ENCODE peak calls at places on chromosomes 5 and 9, in five cellular contexts. W, E, A, K and B are unnamed samples.
A peak's percentile ranks its signal among the peaks of the same experiment; 100 is the strongest.

GRCh38 chr5:120017523-120017922 is 388.2 kb downstream of the FAM170A start:
- DNase-seq in W (no peak), E (no peak), A (no peak), K (peak; percentile 50), B (no peak)

GRCh38 chr5:34609951-34610431 is 46.1 kb upstream of the RAI14 start:
- DNase-seq in W (no peak), E (peak; percentile 17), A (no peak), K (peak; percentile 31), B (no peak)

GRCh38 chr9:16815042-16815441 is 55.4 kb downstream of the BNC2 start:
- DNase-seq in W (no peak), E (no peak), A (no peak), K (no peak), B (no peak)

GRCh38 chr5:97714426-97714825 is 531.4 kb upstream of the RIOK2 start:
- DNase-seq in W (no peak), E (no peak), A (no peak), K (no peak), B (no peak)

GRCh38 chr5:99060306-99061261 is 131.8 kb upstream of the CHD1 start:
- DNase-seq in W (peak; percentile 61), E (peak; percentile 74), A (peak; percentile 15), K (peak; percentile 70), B (peak; percentile 95)

GRCh38 chr9:123925161-123925560 is 4.8 kb downstream of the DENND1A start:
- DNase-seq in W (peak; percentile 56), E (no peak), A (no peak), K (no peak), B (no peak)

GRCh38 chr9:110744753-110745522 is 76.3 kb downstream of the MUSK start:
- DNase-seq in W (no peak), E (no peak), A (no peak), K (peak; percentile 91), B (no peak)

GRCh38 chr5:108747111-108748009 is at the start of gene FER:
- DNase-seq in W (no peak), E (no peak), A (no peak), K (peak; percentile 73), B (peak; percentile 92)

GRCh38 chr9:109440797-109441287 is 57.3 kb downstream of the PTPN3 start:
- DNase-seq in W (peak; percentile 74), E (peak; percentile 56), A (no peak), K (peak; percentile 91), B (peak; percentile 94)

GRCh38 chr9:133589454-133590227 is 19.5 kb downstream of the FAM163B start:
- DNase-seq in W (peak; percentile 83), E (no peak), A (peak; percentile 39), K (no peak), B (no peak)

GRCh38 chr5:162806195-162806594 is 631.2 kb upstream of the CCNG1 start:
- DNase-seq in W (no peak), E (no peak), A (no peak), K (no peak), B (no peak)

GRCh38 chr5:4065472-4066320 is 470.1 kb downstream of the IRX1 start:
- DNase-seq in W (no peak), E (no peak), A (no peak), K (no peak), B (no peak)
- H2BK12ac ChIP-seq in W (no peak overlapping the region), E (no peak overlapping the region), A (no peak overlapping the region), K (no peak overlapping the region), B (no peak overlapping the region)

GRCh38 chr5:144087576-144087975 is 82.9 kb downstream of the YIPF5 start:
- DNase-seq in W (no peak), E (no peak), A (no peak), K (no peak), B (no peak)
- H2BK12ac ChIP-seq in W (no peak overlapping the region), E (no peak overlapping the region), A (no peak overlapping the region), K (no peak overlapping the region), B (no peak overlapping the region)

GRCh38 chr5:141941307-141941706 is 16.7 kb downstream of the PCDH12 start:
- DNase-seq in W (no peak), E (no peak), A (no peak), K (peak; percentile 9), B (no peak)
- H2BK12ac ChIP-seq in W (no peak overlapping the region), E (no peak overlapping the region), A (no peak overlapping the region), K (no peak overlapping the region), B (no peak overlapping the region)

GRCh38 chr5:102130890-102131289 is 165.2 kb downstream of the SLCO4C1 start:
- DNase-seq in W (no peak), E (no peak), A (no peak), K (no peak), B (no peak)

GRCh38 chr5:102130386-102130785 is 165.7 kb downstream of the SLCO4C1 start:
- DNase-seq in W (no peak), E (no peak), A (no peak), K (no peak), B (no peak)
- H2BK12ac ChIP-seq in W (no peak overlapping the region), E (no peak overlapping the region), A (no peak overlapping the region), K (no peak overlapping the region), B (no peak overlapping the region)

GRCh38 chr5:52867809-52868208 is 80.1 kb downstream of the ITGA1 start:
- DNase-seq in W (no peak), E (no peak), A (no peak), K (peak; percentile 52), B (no peak)
- H2BK12ac ChIP-seq in W (no peak overlapping the region), E (no peak overlapping the region), A (no peak overlapping the region), K (no peak overlapping the region), B (no peak overlapping the region)

DNA sequence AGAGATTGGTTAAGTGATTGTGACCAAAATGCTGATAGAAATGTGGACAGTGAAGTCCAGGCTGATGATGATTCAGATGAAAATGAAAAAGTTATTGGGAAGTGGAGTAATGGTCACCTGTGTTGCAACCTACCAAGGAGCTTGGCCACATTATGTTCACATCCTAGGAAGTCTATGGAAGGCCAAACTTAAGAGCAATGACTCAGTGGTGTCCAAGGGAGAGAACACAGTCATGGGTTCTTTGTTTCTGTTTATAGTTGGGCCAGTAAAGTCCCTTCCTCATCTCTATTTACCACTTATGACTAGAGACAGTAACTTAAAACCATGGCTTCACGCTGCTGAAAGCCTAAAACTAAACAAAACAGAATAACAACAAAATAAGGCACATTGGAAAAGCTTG is 555.3 kb upstream of the DAB2 start:
- DNase-seq in W (no peak), E (no peak), A (no peak), K (peak; percentile 46), B (no peak)
- H2BK12ac ChIP-seq in W (no peak overlapping the region), E (no peak overlapping the region), A (no peak overlapping the region), K (no peak overlapping the region), B (no peak overlapping the region)

DNA sequence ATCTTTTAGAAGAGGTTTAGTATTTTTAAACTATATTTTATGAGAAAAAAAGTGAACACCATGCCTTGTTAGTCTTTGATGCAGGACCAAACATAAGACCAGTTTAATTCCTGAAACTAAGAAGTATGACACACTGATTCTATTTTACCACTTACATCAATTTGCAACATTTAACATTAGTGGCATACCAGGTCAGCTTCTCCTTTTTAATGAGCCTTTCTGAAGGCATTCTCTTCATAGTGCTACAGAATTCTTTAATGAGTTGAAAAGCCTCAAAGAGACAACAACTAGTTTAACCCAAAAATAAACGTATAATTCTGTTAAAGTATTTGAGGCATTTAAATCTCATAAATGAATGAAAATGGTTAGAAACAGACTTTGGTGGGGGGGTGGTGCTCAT is 28.2 kb downstream of the ARSB start:
- DNase-seq in W (no peak), E (no peak), A (no peak), K (no peak), B (no peak)
- H2BK12ac ChIP-seq in W (no peak overlapping the region), E (no peak overlapping the region), A (no peak overlapping the region), K (no peak overlapping the region), B (no peak overlapping the region)

GRCh38 chr5:88671808-88672499 is 211.0 kb downstream of the MEF2C start:
- DNase-seq in W (peak; percentile 92), E (no peak), A (no peak), K (no peak), B (no peak)

GRCh38 chr5:88671408-88671807 is 211.6 kb downstream of the MEF2C start:
- DNase-seq in W (no peak), E (no peak), A (no peak), K (no peak), B (no peak)

GRCh38 chr5:88675159-88675757 is 207.7 kb downstream of the MEF2C start:
- DNase-seq in W (no peak), E (no peak), A (no peak), K (no peak), B (no peak)

GRCh38 chr5:88674262-88675158 is 208.5 kb downstream of the MEF2C start:
- DNase-seq in W (peak; percentile 79), E (no peak), A (no peak), K (no peak), B (no peak)

GRCh38 chr5:88672644-88673493 is 210.1 kb downstream of the MEF2C start:
- DNase-seq in W (peak; percentile 80), E (no peak), A (no peak), K (no peak), B (no peak)
- H2BK12ac ChIP-seq in W (no peak overlapping the region), E (no peak overlapping the region), A (peak overlapping the region; percentile 88), K (no peak overlapping the region), B (no peak overlapping the region)